ENCODE peak calls at places on chromosomes 3 and 15, in four cellular contexts. K is neural progenitor cell, Q is lung, S is AG04450. U is an unnamed sample. For H3K27me3, the result is how much of the 10 kb centered on the place peaks cover.

GRCh38 chr3:46935168-46935858 is 41.2 kb downstream of the CCDC12 start:
- DNase-seq in Q (peak), S (peak), K (peak), U (no peak)

GRCh38 chr3:31671976-31672375 is 139.3 kb downstream of the STT3B start:
- DNase-seq in K (no peak), Q (peak), S (peak), U (no peak)

GRCh38 chr3:103926936-103927335 is 1439.8 kb upstream of the ALCAM start:
- DNase-seq in S (no peak), K (peak), Q (no peak), U (no peak)

GRCh38 chr15:60853077-60853476 is 374.1 kb upstream of the ICE2 start:
- DNase-seq in K (no peak), Q (no peak), S (no peak), U (no peak)

GRCh38 chr15:59549339-59549807 is 62.2 kb upstream of the GCNT3 start:
- DNase-seq in S (no peak), Q (no peak), K (no peak), U (no peak)

GRCh38 chr3:62527484-62527883 is 154.1 kb upstream of the FEZF2 start:
- DNase-seq in Q (no peak), S (no peak), K (no peak), U (no peak)

GRCh38 chr3:67037615-67038014 is 39.5 kb downstream of the KBTBD8 start:
- DNase-seq in Q (no peak), K (no peak), S (no peak), U (no peak)

GRCh38 chr3:177528306-177529070 is 331.2 kb upstream of the TBL1XR1 start:
- DNase-seq in S (no peak), K (no peak), Q (no peak), U (no peak)

GRCh38 chr15:61344293-61344692 is 115.2 kb upstream of the RORA start:
- DNase-seq in Q (no peak), K (no peak), S (no peak), U (no peak)

GRCh38 chr3:2595486-2595885 is 496.8 kb downstream of the CNTN4 start:
- DNase-seq in S (no peak), Q (no peak), K (peak), U (no peak)

GRCh38 chr3:141909408-141909807 is 33.0 kb downstream of the ATP1B3 start:
- DNase-seq in Q (no peak), S (no peak), K (no peak), U (no peak)

GRCh38 chr3:149114458-149114857 is 15.0 kb upstream of the HPS3 start:
- DNase-seq in K (no peak), S (no peak), Q (no peak), U (no peak)

GRCh38 chr3:15903164-15903563 is 105.4 kb upstream of the ANKRD28 start:
- DNase-seq in S (no peak), Q (no peak), K (no peak), U (peak)

GRCh38 chr15:58416963-58417362 is 14.8 kb upstream of the LIPC start:
- DNase-seq in Q (no peak), K (no peak), S (no peak), U (no peak)

GRCh38 chr3:51977449-51978142 is 2.7 kb downstream of the ABHD14A start:
- DNase-seq in Q (no peak), S (no peak), K (no peak), U (no peak)

GRCh38 chr3:131109156-131109555 is 82.5 kb downstream of the NEK11 start:
- DNase-seq in K (no peak), S (no peak), Q (no peak), U (no peak)
- H3K27ac ChIP-seq in K (no peak), S (no peak), Q (no peak), U (no peak)

GRCh38 chr15:28105224-28105791 is 6.2 kb upstream of the OCA2 start:
- DNase-seq in S (no peak), K (no peak), Q (no peak), U (no peak)

GRCh38 chr15:28103402-28103801 is 4.3 kb upstream of the OCA2 start:
- DNase-seq in S (no peak), K (no peak), Q (no peak), U (no peak)

GRCh38 chr15:28104326-28104725 is 5.2 kb upstream of the OCA2 start:
- DNase-seq in S (no peak), K (no peak), Q (no peak), U (no peak)

GRCh38 chr15:28101983-28102441 is 2.9 kb upstream of the OCA2 start:
- DNase-seq in K (no peak), Q (no peak), S (no peak), U (no peak)

GRCh38 chr15:28103831-28104230 is 4.7 kb upstream of the OCA2 start:
- DNase-seq in S (no peak), Q (no peak), K (no peak), U (no peak)
- H3K27me3 ChIP-seq in S (under half), Q (under half), K (half or more), U (under half)

DNA sequence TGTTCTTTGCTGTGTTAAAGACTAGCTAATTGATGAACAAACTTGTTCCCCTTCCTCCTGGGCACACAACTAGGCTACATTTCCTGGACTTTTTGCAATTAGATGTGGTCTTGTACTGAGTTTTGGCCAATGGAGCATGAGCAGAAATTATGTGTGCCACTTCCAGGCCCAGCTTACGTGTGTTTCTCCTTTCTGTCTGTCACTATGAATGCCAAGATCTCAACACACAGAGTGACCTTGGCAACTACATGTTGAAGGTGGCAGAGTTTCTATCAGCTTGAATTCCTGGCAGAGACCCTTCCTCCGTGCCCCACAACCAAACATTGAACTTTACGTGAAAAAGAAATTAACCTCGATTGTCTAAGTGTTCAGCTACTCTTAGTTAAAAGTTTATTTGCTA is 81.7 kb upstream of the PIAS1 start:
- DNase-seq in K (no peak), Q (no peak), S (no peak), U (no peak)
- H3K27ac ChIP-seq in K (no peak), Q (no peak), S (no peak), U (no peak)

GRCh38 chr3:88440701-88441100 is 290.9 kb downstream of the C3orf38 start:
- DNase-seq in S (no peak), K (no peak), Q (no peak), U (no peak)
- H3K27me3 ChIP-seq in S (under half), K (under half), Q (under half), U (under half)

DNA sequence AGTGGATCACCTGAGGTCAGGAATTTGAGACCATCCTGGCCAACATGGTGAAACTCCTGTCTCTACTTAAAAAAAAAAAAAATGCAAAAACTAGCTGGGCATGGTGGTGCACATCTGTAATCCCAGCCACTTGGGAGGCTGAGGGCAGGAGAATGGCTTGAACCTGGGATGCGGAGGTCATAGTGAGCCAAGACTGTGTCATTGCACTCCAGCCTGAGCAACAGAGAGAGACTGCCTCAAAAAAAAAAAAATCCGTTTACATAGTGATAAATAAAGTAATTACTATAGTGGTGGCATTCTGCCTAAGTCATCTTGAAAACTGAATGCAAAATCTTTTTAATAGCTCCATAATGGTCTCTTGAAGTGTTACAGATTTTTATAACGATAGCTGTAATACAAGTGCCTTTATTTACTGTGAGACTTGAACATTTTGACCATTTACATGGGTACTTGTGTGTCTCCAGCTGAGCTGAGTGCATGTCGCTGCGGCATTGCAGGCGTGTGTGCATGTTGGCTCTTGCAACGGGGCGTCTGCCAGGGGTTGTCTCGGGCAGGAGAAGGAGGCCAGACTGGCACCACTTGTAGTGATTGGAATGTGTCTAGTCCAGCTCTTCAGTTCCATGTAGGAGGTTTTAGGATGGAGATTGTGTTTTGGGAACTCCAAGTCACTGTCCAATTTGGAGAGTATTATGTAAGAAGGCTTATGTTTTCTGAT is 111.9 kb downstream of the IGF1R start:
- DNase-seq in Q (peak), S (no peak), K (no peak), U (no peak)
- H3K27ac ChIP-seq in Q (no peak), S (no peak), K (no peak), U (no peak)